ENCODE peak calls at places on chromosomes 12 and 14, in five cellular contexts. H is naive thymus-derived CD4-positive, alpha-beta T cell; A is psoas muscle; M is CD8-positive, alpha-beta T cell; G is cardiac muscle cell. F is an unnamed sample.

GRCh38 chr14:25340882-25341281 is 290.9 kb upstream of the STXBP6 start:
- DNase-seq in H (no peak), A (no peak), M (no peak), G (no peak), F (no peak)

GRCh38 chr14:55131782-55132181 is 2.7 kb downstream of the LGALS3 start:
- DNase-seq in H (no peak), A (no peak), M (no peak), G (no peak), F (no peak)

GRCh38 chr14:65462411-65462810 is 49.9 kb downstream of the FUT8 start:
- DNase-seq in H (no peak), A (no peak), M (no peak), G (no peak), F (no peak)

GRCh38 chr12:109982211-109982610 is 14.0 kb downstream of the GIT2 start:
- DNase-seq in H (no peak), A (no peak), M (no peak), G (no peak), F (no peak)

GRCh38 chr14:68491793-68492192 is 301.1 kb downstream of the ZFP36L1 start:
- DNase-seq in H (no peak), A (no peak), M (no peak), G (no peak), F (no peak)

GRCh38 chr14:93543766-93544165 is 113.0 kb downstream of the UNC79 start:
- DNase-seq in H (no peak), A (no peak), M (no peak), G (peak; percentile 10), F (no peak)

GRCh38 chr14:32010561-32011188 is 66.4 kb upstream of the ARHGAP5 start:
- DNase-seq in H (no peak), A (no peak), M (no peak), G (no peak), F (no peak)

GRCh38 chr14:61342486-61342885 is 21.1 kb downstream of the PRKCH start:
- DNase-seq in H (peak; percentile 91), A (no peak), M (peak; percentile 60), G (no peak), F (peak; percentile 94)

GRCh38 chr14:77124345-77125274 is 17.0 kb downstream of the ZDHHC22 start:
- DNase-seq in H (peak; percentile 62), A (peak; percentile 62), M (peak; percentile 34), G (peak; percentile 67), F (peak; percentile 63)

GRCh38 chr12:111741235-111741812 is 25.4 kb upstream of the ALDH2 start:
- DNase-seq in H (no peak), A (no peak), M (no peak), G (no peak), F (no peak)

GRCh38 chr14:54457609-54457996 is 16.4 kb upstream of the CNIH1 start:
- DNase-seq in H (no peak), A (no peak), M (no peak), G (no peak), F (no peak)

GRCh38 chr12:62977419-62977818 is 42.5 kb upstream of the PPM1H start:
- DNase-seq in H (no peak), A (no peak), M (no peak), G (no peak), F (no peak)

GRCh38 chr14:102508774-102509743 is 517 bp downstream of the ANKRD9 start:
- DNase-seq in H (peak; percentile 19), A (peak; percentile 79), M (no peak), G (peak; percentile 53), F (no peak)

GRCh38 chr12:120234643-120235368 is 30.7 kb downstream of the PXN start:
- DNase-seq in H (no peak), A (peak; percentile 91), M (no peak), G (peak; percentile 45), F (no peak)

GRCh38 chr12:131430158-131430772 is 280.6 kb upstream of the SFSWAP start:
- DNase-seq in H (no peak), A (no peak), M (no peak), G (no peak), F (no peak)

GRCh38 chr12:113862570-113863454 is 103.3 kb downstream of the RBM19 start:
- DNase-seq in H (no peak), A (no peak), M (no peak), G (no peak), F (peak; percentile 6)

GRCh38 chr12:57235012-57235727 is 5.7 kb downstream of the SHMT2 start:
- DNase-seq in H (no peak), A (peak; percentile 53), M (no peak), G (no peak), F (no peak)

GRCh38 chr12:63325757-63326156 is 174.8 kb upstream of the AVPR1A start:
- DNase-seq in H (no peak), A (no peak), M (no peak), G (no peak), F (no peak)

GRCh38 chr12:95763809-95764253 is 26.7 kb downstream of the NTN4 start:
- DNase-seq in H (no peak), A (peak; percentile 25), M (no peak), G (no peak), F (no peak)

GRCh38 chr14:67856806-67857205 is 37.2 kb downstream of the RAD51B start:
- DNase-seq in H (no peak), A (no peak), M (no peak), G (no peak), F (no peak)

GRCh38 chr12:95257541-95257940 is 39.9 kb downstream of the VEZT start:
- DNase-seq in H (no peak), A (no peak), M (no peak), G (no peak), F (no peak)

GRCh38 chr14:73740921-73741326 is 26.7 kb upstream of the PNMA1 start:
- DNase-seq in H (no peak), A (peak; percentile 86), M (no peak), G (no peak), F (no peak)

GRCh38 chr12:77992760-77993159 is 162.1 kb downstream of the NAV3 start:
- DNase-seq in H (no peak), A (no peak), M (no peak), G (no peak), F (no peak)

GRCh38 chr12:50062733-50063452 is 5.5 kb downstream of the ASIC1 start:
- DNase-seq in H (no peak), A (no peak), M (no peak), G (no peak), F (no peak)

GRCh38 chr12:92654929-92655328 is 47.9 kb upstream of the PLEKHG7 start:
- DNase-seq in H (no peak), A (no peak), M (no peak), G (no peak), F (no peak)

GRCh38 chr12:116002890-116003536 is 274.5 kb downstream of the MED13L start:
- DNase-seq in H (no peak), A (no peak), M (no peak), G (no peak), F (no peak)

GRCh38 chr12:267581-268482 is 5.2 kb upstream of the SLC6A13 start:
- DNase-seq in H (no peak), A (no peak), M (no peak), G (peak; percentile 20), F (no peak)

GRCh38 chr12:7609480-7609879 is 56.2 kb downstream of the APOBEC1 start:
- DNase-seq in H (no peak), A (no peak), M (no peak), G (no peak), F (no peak)

GRCh38 chr12:131051155-131051473 is 97.4 kb downstream of the ADGRD1 start:
- DNase-seq in H (no peak), A (no peak), M (no peak), G (no peak), F (no peak)

GRCh38 chr12:11089246-11089645 is 2.9 kb downstream of the TAS2R43 start:
- DNase-seq in H (no peak), A (no peak), M (no peak), G (no peak), F (no peak)
- H3K27ac ChIP-seq in H (no peak overlapping the region), A (no peak overlapping the region), M (no peak overlapping the region), G (no peak overlapping the region), F (no peak overlapping the region)

GRCh38 chr14:34044373-34044637 is 93.4 kb upstream of the EGLN3 start:
- DNase-seq in H (no peak), A (no peak), M (no peak), G (no peak), F (no peak)
- H3K4me1 ChIP-seq in H (peaks cover 7% of the 10 kb centered on the region), A (no peaks in the 10 kb centered on the region), M (peaks cover 36% of the 10 kb centered on the region), G (no peaks in the 10 kb centered on the region), F (peaks cover 37% of the 10 kb centered on the region)

DNA sequence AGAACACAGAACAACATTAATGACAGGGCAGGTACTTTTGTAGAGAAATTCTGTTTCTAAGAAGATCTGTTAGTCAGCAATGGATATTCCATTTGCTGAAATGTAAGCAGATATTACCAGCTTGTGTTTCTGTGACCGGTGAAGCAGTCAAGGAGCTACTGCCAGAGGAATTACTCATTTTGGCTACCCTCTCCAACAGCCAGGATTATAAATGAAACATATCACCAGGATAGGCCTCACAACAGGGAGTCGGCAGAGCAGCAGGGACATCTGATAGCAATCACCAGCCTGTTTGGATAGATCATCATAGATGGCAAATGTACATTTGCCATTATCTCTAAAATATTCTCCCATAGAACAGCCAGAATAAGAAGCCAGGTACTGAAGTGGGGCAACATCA is 440.7 kb downstream of the KCNH5 start:
- DNase-seq in H (no peak), A (no peak), M (no peak), G (no peak), F (no peak)
- H3K27ac ChIP-seq in H (no peak overlapping the region), A (no peak overlapping the region), M (no peak overlapping the region), G (no peak overlapping the region), F (no peak overlapping the region)

GRCh38 chr14:91366749-91367148 is 50.9 kb downstream of the CCDC88C start:
- DNase-seq in H (no peak), A (no peak), M (no peak), G (no peak), F (no peak)
- H3K4me1 ChIP-seq in H (peaks cover 80% of the 10 kb centered on the region), A (no peaks in the 10 kb centered on the region), M (peaks cover 98% of the 10 kb centered on the region), G (no peaks in the 10 kb centered on the region), F (peaks cover 97% of the 10 kb centered on the region)

DNA sequence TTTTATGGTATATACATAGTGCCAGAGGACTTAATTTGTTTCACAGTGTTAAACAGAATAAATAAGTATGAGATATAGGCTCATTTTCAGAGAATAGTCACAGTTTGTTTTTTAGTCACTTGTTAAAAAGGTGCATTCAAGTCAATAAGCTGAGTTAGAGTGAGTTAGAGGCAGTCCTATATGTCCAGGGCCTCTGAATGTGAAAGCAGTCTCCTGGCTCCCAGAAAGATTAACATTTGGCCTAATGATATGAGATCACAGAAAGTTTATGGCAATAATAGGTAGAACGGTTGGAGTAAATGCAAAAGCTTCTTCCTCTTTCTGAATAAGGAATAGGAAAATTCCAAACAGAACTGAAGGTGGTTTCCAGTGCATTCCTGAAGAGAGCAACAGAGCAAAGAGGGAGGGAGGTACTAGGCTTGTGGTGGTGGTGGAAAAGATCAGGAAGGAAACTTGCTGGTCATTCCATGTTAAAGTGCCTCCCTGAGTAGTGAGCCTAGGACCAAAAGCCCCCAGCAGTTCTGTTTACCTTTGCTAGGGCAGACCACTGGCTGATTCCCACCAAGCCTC is 54.4 kb downstream of the SLC38A4 start:
- DNase-seq in H (no peak), A (no peak), M (no peak), G (peak; percentile 11), F (no peak)
- H3K27ac ChIP-seq in H (no peak overlapping the region), A (peak overlapping the region; percentile 84), M (no peak overlapping the region), G (peak overlapping the region; percentile 65), F (no peak overlapping the region)

F was measured in CD8-positive, alpha-beta memory T cell.